ENCODE peak calls at places on chromosome 12, in eight cellular contexts. One of them, this sample, is unnamed.

GRCh38 chr12:54650409-54650808 is 2.2 kb upstream of the DCD start:
- DNase-seq in astrocyte: no peak
- DNase-seq in lower leg skin: no peak
- DNase-seq in colonic mucosa: no peak
- DNase-seq in kidney epithelial cell: no peak
- DNase-seq in astrocyte of the cerebellum: no peak
- DNase-seq in epithelial cell of esophagus: peak; percentile 41
- DNase-seq in CD8-positive, alpha-beta T cell: no peak
- DNase-seq in this sample: no peak

GRCh38 chr12:114820773-114821172 is 136.8 kb upstream of the TBX3 start:
- DNase-seq in astrocyte of the cerebellum: no peak
- DNase-seq in astrocyte: no peak
- DNase-seq in lower leg skin: no peak
- DNase-seq in kidney epithelial cell: no peak
- DNase-seq in CD8-positive, alpha-beta T cell: no peak
- DNase-seq in epithelial cell of esophagus: no peak
- DNase-seq in colonic mucosa: peak; percentile 53
- DNase-seq in this sample: no peak

GRCh38 chr12:93369505-93369904 is 8.2 kb upstream of the NUDT4 start:
- DNase-seq in astrocyte: no peak
- DNase-seq in lower leg skin: no peak
- DNase-seq in CD8-positive, alpha-beta T cell: no peak
- DNase-seq in kidney epithelial cell: no peak
- DNase-seq in epithelial cell of esophagus: no peak
- DNase-seq in colonic mucosa: no peak
- DNase-seq in astrocyte of the cerebellum: no peak
- DNase-seq in this sample: no peak

GRCh38 chr12:117881517-117881916 is 87.3 kb downstream of the KSR2 start:
- DNase-seq in astrocyte of the cerebellum: no peak
- DNase-seq in colonic mucosa: no peak
- DNase-seq in epithelial cell of esophagus: no peak
- DNase-seq in astrocyte: no peak
- DNase-seq in CD8-positive, alpha-beta T cell: no peak
- DNase-seq in kidney epithelial cell: no peak
- DNase-seq in lower leg skin: no peak
- DNase-seq in this sample: no peak

GRCh38 chr12:19140381-19141236 is 11.1 kb downstream of the PLEKHA5 start:
- DNase-seq in astrocyte of the cerebellum: no peak
- DNase-seq in colonic mucosa: no peak
- DNase-seq in epithelial cell of esophagus: no peak
- DNase-seq in CD8-positive, alpha-beta T cell: no peak
- DNase-seq in lower leg skin: no peak
- DNase-seq in astrocyte: peak; percentile 14
- DNase-seq in kidney epithelial cell: no peak
- DNase-seq in this sample: no peak

GRCh38 chr12:1130164-1130563 is 139.1 kb downstream of the ERC1 start:
- DNase-seq in CD8-positive, alpha-beta T cell: no peak
- DNase-seq in colonic mucosa: peak; percentile 86
- DNase-seq in astrocyte of the cerebellum: no peak
- DNase-seq in lower leg skin: no peak
- DNase-seq in kidney epithelial cell: no peak
- DNase-seq in astrocyte: no peak
- DNase-seq in epithelial cell of esophagus: no peak
- DNase-seq in this sample: no peak

GRCh38 chr12:103955811-103956514 is 9.7 kb upstream of the TDG start:
- DNase-seq in epithelial cell of esophagus: peak; percentile 20
- DNase-seq in CD8-positive, alpha-beta T cell: no peak
- DNase-seq in lower leg skin: no peak
- DNase-seq in astrocyte: peak; percentile 53
- DNase-seq in kidney epithelial cell: no peak
- DNase-seq in astrocyte of the cerebellum: no peak
- DNase-seq in colonic mucosa: peak; percentile 27
- DNase-seq in this sample: no peak

GRCh38 chr12:117125275-117125613 is 26.0 kb upstream of the TESC start:
- DNase-seq in epithelial cell of esophagus: no peak
- DNase-seq in astrocyte: no peak
- DNase-seq in kidney epithelial cell: no peak
- DNase-seq in CD8-positive, alpha-beta T cell: no peak
- DNase-seq in colonic mucosa: no peak
- DNase-seq in astrocyte of the cerebellum: no peak
- DNase-seq in lower leg skin: no peak
- DNase-seq in this sample: no peak

GRCh38 chr12:1103051-1103450 is 112.0 kb downstream of the ERC1 start:
- DNase-seq in astrocyte: no peak
- DNase-seq in epithelial cell of esophagus: no peak
- DNase-seq in lower leg skin: no peak
- DNase-seq in CD8-positive, alpha-beta T cell: no peak
- DNase-seq in astrocyte of the cerebellum: no peak
- DNase-seq in kidney epithelial cell: no peak
- DNase-seq in colonic mucosa: no peak
- DNase-seq in this sample: no peak

GRCh38 chr12:28446031-28446430 is 255.8 kb downstream of the CCDC91 start:
- DNase-seq in kidney epithelial cell: no peak
- DNase-seq in CD8-positive, alpha-beta T cell: no peak
- DNase-seq in lower leg skin: no peak
- DNase-seq in epithelial cell of esophagus: no peak
- DNase-seq in astrocyte of the cerebellum: peak; percentile 56
- DNase-seq in astrocyte: peak; percentile 76
- DNase-seq in colonic mucosa: no peak
- DNase-seq in this sample: no peak

GRCh38 chr12:123284669-123285068 is 13.0 kb upstream of the CDK2AP1 start:
- DNase-seq in epithelial cell of esophagus: no peak
- DNase-seq in astrocyte: no peak
- DNase-seq in kidney epithelial cell: no peak
- DNase-seq in CD8-positive, alpha-beta T cell: no peak
- DNase-seq in astrocyte of the cerebellum: no peak
- DNase-seq in lower leg skin: no peak
- DNase-seq in colonic mucosa: no peak
- DNase-seq in this sample: no peak

GRCh38 chr12:24853588-24853987 is 95.3 kb downstream of the BCAT1 start:
- DNase-seq in CD8-positive, alpha-beta T cell: no peak
- DNase-seq in lower leg skin: no peak
- DNase-seq in kidney epithelial cell: no peak
- DNase-seq in astrocyte: peak; percentile 85
- DNase-seq in colonic mucosa: no peak
- DNase-seq in epithelial cell of esophagus: peak; percentile 89
- DNase-seq in astrocyte of the cerebellum: no peak
- DNase-seq in this sample: no peak

GRCh38 chr12:50620050-50620974 is 115.5 kb downstream of the DIP2B start:
- DNase-seq in astrocyte of the cerebellum: peak; percentile 72
- DNase-seq in CD8-positive, alpha-beta T cell: no peak
- DNase-seq in epithelial cell of esophagus: peak; percentile 93
- DNase-seq in lower leg skin: no peak
- DNase-seq in kidney epithelial cell: peak; percentile 78
- DNase-seq in astrocyte: peak; percentile 96
- DNase-seq in colonic mucosa: no peak
- DNase-seq in this sample: peak; percentile 61

GRCh38 chr12:55132816-55133215 is 6.6 kb downstream of the OR9K2 start:
- DNase-seq in lower leg skin: no peak
- DNase-seq in colonic mucosa: no peak
- DNase-seq in epithelial cell of esophagus: no peak
- DNase-seq in CD8-positive, alpha-beta T cell: no peak
- DNase-seq in astrocyte of the cerebellum: no peak
- DNase-seq in kidney epithelial cell: no peak
- DNase-seq in astrocyte: no peak
- DNase-seq in this sample: no peak

GRCh38 chr12:27651201-27651600 is 45.0 kb upstream of the REP15 start:
- DNase-seq in colonic mucosa: no peak
- DNase-seq in epithelial cell of esophagus: peak; percentile 52
- DNase-seq in CD8-positive, alpha-beta T cell: no peak
- DNase-seq in astrocyte: no peak
- DNase-seq in lower leg skin: no peak
- DNase-seq in astrocyte of the cerebellum: no peak
- DNase-seq in kidney epithelial cell: no peak
- DNase-seq in this sample: no peak

GRCh38 chr12:23066095-23066494 is 441.1 kb downstream of the ETNK1 start:
- DNase-seq in epithelial cell of esophagus: peak; percentile 75
- DNase-seq in colonic mucosa: no peak
- DNase-seq in astrocyte of the cerebellum: no peak
- DNase-seq in CD8-positive, alpha-beta T cell: no peak
- DNase-seq in kidney epithelial cell: no peak
- DNase-seq in lower leg skin: no peak
- DNase-seq in astrocyte: peak; percentile 72
- DNase-seq in this sample: no peak

GRCh38 chr12:88063375-88063774 is 34.2 kb upstream of the C12orf50 start:
- DNase-seq in epithelial cell of esophagus: no peak
- DNase-seq in lower leg skin: no peak
- DNase-seq in colonic mucosa: no peak
- DNase-seq in astrocyte: peak; percentile 10
- DNase-seq in astrocyte of the cerebellum: no peak
- DNase-seq in CD8-positive, alpha-beta T cell: no peak
- DNase-seq in kidney epithelial cell: no peak
- DNase-seq in this sample: no peak

GRCh38 chr12:122020795-122021192 is 890 bp upstream of the BCL7A start:
- DNase-seq in lower leg skin: no peak
- DNase-seq in epithelial cell of esophagus: no peak
- DNase-seq in astrocyte: no peak
- DNase-seq in CD8-positive, alpha-beta T cell: no peak
- DNase-seq in astrocyte of the cerebellum: no peak
- DNase-seq in colonic mucosa: no peak
- DNase-seq in kidney epithelial cell: no peak
- DNase-seq in this sample: no peak

GRCh38 chr12:115209230-115209629 is 525.3 kb upstream of the TBX3 start:
- DNase-seq in lower leg skin: no peak
- DNase-seq in colonic mucosa: no peak
- DNase-seq in astrocyte: no peak
- DNase-seq in epithelial cell of esophagus: no peak
- DNase-seq in CD8-positive, alpha-beta T cell: no peak
- DNase-seq in kidney epithelial cell: no peak
- DNase-seq in astrocyte of the cerebellum: no peak
- DNase-seq in this sample: no peak

DNA sequence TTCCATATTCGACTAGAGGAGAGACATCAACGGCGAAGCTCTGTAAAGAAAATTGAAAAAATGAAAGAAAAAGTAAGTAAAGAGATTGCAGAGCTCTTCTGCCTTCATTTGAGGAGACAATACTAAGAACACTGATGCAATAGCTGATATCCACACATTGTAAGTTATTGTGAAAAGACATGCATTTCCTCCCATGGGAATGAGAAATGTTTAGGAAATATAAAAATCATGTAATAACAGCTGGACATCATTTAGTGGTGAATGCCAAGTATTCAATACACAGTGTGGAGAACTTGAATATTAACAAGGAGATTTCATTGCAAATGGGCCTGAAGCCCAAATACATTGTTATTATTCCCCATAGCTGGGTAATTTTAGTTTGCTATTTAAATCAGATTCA is 179.2 kb downstream of the KICS2 start:
- DNase-seq in lower leg skin: no peak
- DNase-seq in kidney epithelial cell: no peak
- DNase-seq in astrocyte: no peak
- DNase-seq in colonic mucosa: no peak
- DNase-seq in CD8-positive, alpha-beta T cell: no peak
- DNase-seq in epithelial cell of esophagus: no peak
- DNase-seq in astrocyte of the cerebellum: no peak
- DNase-seq in this sample: no peak
- H3K4me3 ChIP-seq in lower leg skin: no peak overlapping the region
- H3K4me3 ChIP-seq in kidney epithelial cell: no peak overlapping the region
- H3K4me3 ChIP-seq in astrocyte: no peak overlapping the region
- H3K4me3 ChIP-seq in colonic mucosa: no peak overlapping the region
- H3K4me3 ChIP-seq in CD8-positive, alpha-beta T cell: no peak overlapping the region
- H3K4me3 ChIP-seq in epithelial cell of esophagus: no peak overlapping the region
- H3K4me3 ChIP-seq in astrocyte of the cerebellum: no peak overlapping the region
- H3K4me3 ChIP-seq in this sample: no peak overlapping the region

GRCh38 chr12:100391856-100392255 is 35.0 kb downstream of the SLC17A8 start:
- DNase-seq in astrocyte of the cerebellum: no peak
- DNase-seq in astrocyte: no peak
- DNase-seq in colonic mucosa: peak; percentile 43
- DNase-seq in lower leg skin: no peak
- DNase-seq in CD8-positive, alpha-beta T cell: no peak
- DNase-seq in epithelial cell of esophagus: no peak
- DNase-seq in kidney epithelial cell: no peak
- DNase-seq in this sample: no peak
- TF ChIP-seq CTCF in astrocyte of the cerebellum: no peak
- TF ChIP-seq CTCF in astrocyte: no peak
- TF ChIP-seq CTCF in colonic mucosa: peak; percentile 40
- TF ChIP-seq CTCF in lower leg skin: no peak
- TF ChIP-seq CTCF in CD8-positive, alpha-beta T cell: no peak
- TF ChIP-seq CTCF in epithelial cell of esophagus: no peak
- TF ChIP-seq CTCF in kidney epithelial cell: no peak
- TF ChIP-seq CTCF in this sample: no peak

GRCh38 chr12:132472386-132472785 is 17.6 kb upstream of the FBRSL1 start:
- DNase-seq in colonic mucosa: no peak
- DNase-seq in kidney epithelial cell: no peak
- DNase-seq in astrocyte of the cerebellum: no peak
- DNase-seq in CD8-positive, alpha-beta T cell: no peak
- DNase-seq in epithelial cell of esophagus: no peak
- DNase-seq in astrocyte: no peak
- DNase-seq in lower leg skin: no peak
- DNase-seq in this sample: no peak

GRCh38 chr12:132471858-132472255 is 18.1 kb upstream of the FBRSL1 start:
- DNase-seq in astrocyte of the cerebellum: no peak
- DNase-seq in lower leg skin: no peak
- DNase-seq in colonic mucosa: no peak
- DNase-seq in kidney epithelial cell: no peak
- DNase-seq in CD8-positive, alpha-beta T cell: no peak
- DNase-seq in epithelial cell of esophagus: no peak
- DNase-seq in astrocyte: no peak
- DNase-seq in this sample: no peak

GRCh38 chr12:132471011-132471857 is 18.7 kb upstream of the FBRSL1 start:
- DNase-seq in kidney epithelial cell: no peak
- DNase-seq in astrocyte: no peak
- DNase-seq in astrocyte of the cerebellum: no peak
- DNase-seq in colonic mucosa: no peak
- DNase-seq in CD8-positive, alpha-beta T cell: no peak
- DNase-seq in epithelial cell of esophagus: peak; percentile 17
- DNase-seq in lower leg skin: no peak
- DNase-seq in this sample: no peak

GRCh38 chr12:132469423-132469822 is 20.5 kb upstream of the FBRSL1 start:
- DNase-seq in CD8-positive, alpha-beta T cell: no peak
- DNase-seq in colonic mucosa: no peak
- DNase-seq in astrocyte of the cerebellum: no peak
- DNase-seq in kidney epithelial cell: no peak
- DNase-seq in astrocyte: no peak
- DNase-seq in epithelial cell of esophagus: no peak
- DNase-seq in lower leg skin: no peak
- DNase-seq in this sample: no peak

DNA sequence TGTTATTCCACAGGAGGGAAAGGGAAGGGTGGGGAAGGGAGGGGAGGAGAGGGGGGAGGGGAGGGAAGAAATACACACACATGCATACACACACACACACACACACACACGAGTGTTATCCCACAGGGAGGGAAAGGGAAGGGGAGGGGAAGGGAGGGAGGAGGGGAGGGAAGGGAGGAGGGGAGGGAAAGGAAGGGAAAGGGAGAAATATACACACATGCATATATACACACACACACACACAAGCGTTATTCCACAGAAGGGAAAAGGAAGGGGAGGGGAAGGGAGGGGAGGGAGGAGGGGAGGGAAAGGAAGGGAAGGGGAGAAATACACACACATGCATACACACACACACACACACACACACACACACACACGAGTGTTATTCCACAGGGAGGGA is 19.5 kb upstream of the FBRSL1 start:
- DNase-seq in astrocyte of the cerebellum: no peak
- DNase-seq in astrocyte: no peak
- DNase-seq in CD8-positive, alpha-beta T cell: no peak
- DNase-seq in kidney epithelial cell: no peak
- DNase-seq in lower leg skin: no peak
- DNase-seq in epithelial cell of esophagus: no peak
- DNase-seq in colonic mucosa: no peak
- DNase-seq in this sample: no peak
- H3K4me3 ChIP-seq in astrocyte of the cerebellum: no peak overlapping the region
- H3K4me3 ChIP-seq in astrocyte: no peak overlapping the region
- H3K4me3 ChIP-seq in CD8-positive, alpha-beta T cell: no peak overlapping the region
- H3K4me3 ChIP-seq in kidney epithelial cell: no peak overlapping the region
- H3K4me3 ChIP-seq in lower leg skin: no peak overlapping the region
- H3K4me3 ChIP-seq in epithelial cell of esophagus: no peak overlapping the region
- H3K4me3 ChIP-seq in colonic mucosa: no peak overlapping the region
- H3K4me3 ChIP-seq in this sample: no peak overlapping the region

GRCh38 chr12:132244724-132245295 is 84.6 kb downstream of the GALNT9 start:
- DNase-seq in astrocyte: no peak
- DNase-seq in lower leg skin: no peak
- DNase-seq in colonic mucosa: no peak
- DNase-seq in astrocyte of the cerebellum: no peak
- DNase-seq in epithelial cell of esophagus: no peak
- DNase-seq in CD8-positive, alpha-beta T cell: no peak
- DNase-seq in kidney epithelial cell: no peak
- DNase-seq in this sample: no peak
- TF ChIP-seq CTCF in astrocyte: no peak
- TF ChIP-seq CTCF in lower leg skin: no peak
- TF ChIP-seq CTCF in colonic mucosa: no peak
- TF ChIP-seq CTCF in astrocyte of the cerebellum: no peak
- TF ChIP-seq CTCF in epithelial cell of esophagus: no peak
- TF ChIP-seq CTCF in CD8-positive, alpha-beta T cell: no peak
- TF ChIP-seq CTCF in kidney epithelial cell: no peak
- TF ChIP-seq CTCF in this sample: no peak